ENCODE peak calls at places on chromosome 10, in six cellular contexts. T, F, A, S, O and K are unnamed samples.

GRCh38 chr10:43125274-43125845 is 12.9 kb upstream of the CSGALNACT2 start:
- DNase-seq in O (no peak), S (no peak), A (no peak), F (peak; percentile 8), T (no peak), K (no peak)

GRCh38 chr10:74333174-74333573 is 182.2 kb downstream of the ADK start:
- DNase-seq in A (no peak), O (no peak), S (no peak), T (no peak), F (no peak), K (peak; percentile 85)

GRCh38 chr10:103808784-103809183 is 46.6 kb downstream of the SH3PXD2A start:
- DNase-seq in S (no peak), F (no peak), O (no peak), T (no peak), A (no peak), K (no peak)

GRCh38 chr10:70330671-70331070 is 46.9 kb upstream of the NPFFR1 start:
- DNase-seq in A (no peak), O (no peak), F (no peak), S (no peak), T (no peak), K (no peak)

GRCh38 chr10:44968101-44968886 is 8.7 kb downstream of the RASSF4 start:
- DNase-seq in T (no peak), A (peak; percentile 43), F (no peak), S (peak; percentile 74), O (no peak), K (no peak)

GRCh38 chr10:33040436-33040835 is 82.4 kb upstream of the ITGB1 start:
- DNase-seq in F (no peak), S (no peak), A (no peak), O (no peak), T (no peak), K (no peak)

GRCh38 chr10:77939561-77940001 is 13.0 kb upstream of the DLG5 start:
- DNase-seq in A (no peak), O (no peak), S (peak; percentile 86), T (no peak), F (no peak), K (peak; percentile 76)

GRCh38 chr10:3820255-3820654 is 35.2 kb upstream of the KLF6 start:
- DNase-seq in A (peak; percentile 90), T (no peak), F (no peak), O (no peak), S (peak; percentile 62), K (no peak)

GRCh38 chr10:124004372-124004928 is 88.9 kb downstream of the CHST15 start:
- DNase-seq in F (no peak), S (no peak), O (no peak), A (no peak), T (no peak), K (no peak)

GRCh38 chr10:17257466-17258321 is 29.7 kb downstream of the VIM start:
- DNase-seq in O (no peak), A (peak; percentile 79), T (peak; percentile 67), F (peak; percentile 42), S (peak; percentile 82), K (peak; percentile 78)

GRCh38 chr10:13839430-13839986 is 252.7 kb downstream of the PRPF18 start:
- DNase-seq in S (peak; percentile 95), F (no peak), T (no peak), O (no peak), A (peak; percentile 93), K (peak; percentile 93)

GRCh38 chr10:34107623-34108516 is 707.2 kb downstream of the PARD3 start:
- DNase-seq in T (no peak), F (no peak), A (no peak), S (no peak), O (no peak), K (no peak)

GRCh38 chr10:18368681-18369080 is 228.5 kb downstream of the CACNB2 start:
- DNase-seq in S (peak; percentile 11), F (no peak), T (no peak), A (peak; percentile 14), O (no peak), K (peak; percentile 77)

GRCh38 chr10:54613162-54613561 is 187.9 kb downstream of the PCDH15 start:
- DNase-seq in S (no peak), F (no peak), O (no peak), T (no peak), A (no peak), K (no peak)

GRCh38 chr10:79188154-79188763 is 119.5 kb downstream of the ZMIZ1 start:
- DNase-seq in A (peak; percentile 15), F (no peak), S (no peak), T (no peak), O (no peak), K (no peak)

GRCh38 chr10:126640391-126640790 is 30.1 kb downstream of the C10orf90 start:
- DNase-seq in A (no peak), F (no peak), O (no peak), T (no peak), S (peak; percentile 51), K (no peak)

GRCh38 chr10:118373786-118374185 is 31.7 kb upstream of the FAM204A start:
- DNase-seq in T (no peak), A (peak; percentile 53), O (no peak), F (no peak), S (peak; percentile 42), K (peak; percentile 69)

DNA sequence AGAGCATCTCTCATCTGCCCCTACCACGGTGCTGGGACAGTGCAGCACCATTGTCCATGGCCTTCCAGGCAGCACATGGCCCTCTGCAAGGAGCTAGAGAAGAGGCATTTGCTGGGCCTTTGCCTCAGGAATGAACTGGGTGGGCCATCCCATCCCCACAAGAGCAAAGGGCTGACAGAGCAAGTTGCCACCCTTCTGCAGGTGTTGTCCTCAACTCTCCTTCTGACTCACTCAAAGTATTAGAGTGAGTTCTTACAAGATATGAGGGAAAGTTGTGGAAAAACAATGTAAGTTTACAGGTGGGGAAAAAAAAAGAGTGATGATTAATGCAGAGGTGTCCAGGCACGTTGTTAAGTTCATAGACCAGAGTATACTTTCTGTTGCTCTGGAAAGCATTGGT is 261.2 kb downstream of the SKIDA1 start:
- DNase-seq in F (no peak), O (no peak), S (no peak), T (no peak), A (peak; percentile 81), K (no peak)
- H3K14ac ChIP-seq in F (no peak overlapping the region), O (no peak overlapping the region), S (peak overlapping the region; percentile 3), T (no peak overlapping the region), A (peak overlapping the region; percentile 54), K (no peak overlapping the region)

GRCh38 chr10:102777696-102778530 is 34.2 kb downstream of the WBP1L start:
- DNase-seq in S (no peak), A (peak; percentile 92), T (no peak), F (peak; percentile 71), O (no peak), K (no peak)

GRCh38 chr10:102776779-102777417 is 33.1 kb downstream of the WBP1L start:
- DNase-seq in T (peak; percentile 56), S (peak; percentile 99), O (peak; percentile 43), A (peak; percentile 89), F (peak; percentile 83), K (peak; percentile 98)

GRCh38 chr10:102773986-102774385 is 30.2 kb downstream of the WBP1L start:
- DNase-seq in F (no peak), A (no peak), T (no peak), S (peak; percentile 81), O (no peak), K (peak; percentile 23)

GRCh38 chr10:102775201-102775972 is 31.6 kb downstream of the WBP1L start:
- DNase-seq in O (no peak), T (no peak), F (no peak), A (no peak), S (peak; percentile 53), K (peak; percentile 15)

DNA sequence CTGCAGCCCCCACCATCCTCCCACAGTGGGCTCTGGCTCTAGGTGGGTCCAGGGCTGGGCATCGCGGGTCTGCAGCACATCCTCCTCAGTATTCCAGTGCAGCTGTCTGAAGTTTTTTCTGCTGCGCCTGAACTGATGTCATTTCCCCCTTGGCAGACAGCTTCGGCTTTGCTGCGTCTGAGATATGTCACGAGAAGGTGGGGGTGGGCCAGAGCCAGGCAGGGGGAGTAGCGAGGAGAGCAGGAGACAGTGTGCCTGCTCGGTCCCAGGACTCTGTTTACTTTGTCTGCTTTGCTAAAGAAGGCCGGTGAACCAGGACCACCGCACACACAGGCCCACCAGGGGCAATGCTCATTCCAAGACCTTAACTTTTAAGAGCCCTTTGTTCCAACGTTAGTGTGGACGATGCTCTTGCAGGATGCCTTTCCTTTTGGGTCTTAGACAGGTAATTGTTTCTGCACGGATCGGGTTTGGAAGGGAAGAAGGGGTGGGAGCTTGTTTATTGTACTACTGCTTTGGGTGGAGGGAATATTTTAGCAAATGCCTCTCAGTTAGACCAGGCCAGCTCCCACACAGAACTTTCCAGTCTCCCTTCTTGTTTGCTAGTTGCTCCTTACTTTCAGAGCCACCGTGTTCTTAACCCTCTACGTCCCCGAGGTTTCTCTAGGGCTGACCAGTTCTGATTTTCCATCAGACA is 32.4 kb downstream of the WBP1L start:
- DNase-seq in O (no peak), A (peak; percentile 46), S (peak; percentile 97), T (no peak), F (peak; percentile 43), K (peak; percentile 91)
- H2BK5ac ChIP-seq in O (peak overlapping the region; percentile 15), A (peak overlapping the region; percentile 97), S (peak overlapping the region; percentile 94), T (no peak overlapping the region), F (no peak overlapping the region), K (peak overlapping the region; percentile 73)

DNA sequence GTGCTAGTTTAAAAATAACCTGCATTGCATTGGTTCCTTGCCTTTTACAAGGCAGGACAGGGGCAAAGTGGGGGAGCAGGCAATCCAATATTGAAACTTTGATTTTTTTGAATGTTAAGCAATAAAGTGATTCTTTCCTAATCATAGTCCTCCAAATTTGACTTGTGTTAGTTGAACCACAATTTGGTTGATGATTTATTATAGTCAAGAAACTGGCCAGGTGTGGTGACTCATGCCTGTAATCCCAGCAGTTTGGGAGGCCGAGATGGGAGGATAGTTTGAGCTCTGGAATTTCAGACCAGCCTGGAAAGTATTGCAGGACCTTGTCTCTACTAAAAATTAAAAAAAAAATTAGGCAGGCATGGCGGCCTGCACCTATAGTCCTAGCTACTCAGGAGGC is 27.9 kb upstream of the ABLIM1 start:
- DNase-seq in A (peak; percentile 63), O (no peak), F (no peak), T (no peak), S (no peak), K (no peak)
- H3K14ac ChIP-seq in A (no peak overlapping the region), O (no peak overlapping the region), F (no peak overlapping the region), T (no peak overlapping the region), S (no peak overlapping the region), K (no peak overlapping the region)

GRCh38 chr10:21285742-21286311 is 239.7 kb downstream of the SKIDA1 start:
- DNase-seq in A (no peak), F (no peak), O (no peak), T (no peak), S (no peak), K (peak; percentile 21)
- H2BK5ac ChIP-seq in A (peak overlapping the region; percentile 12), F (no peak overlapping the region), O (peak overlapping the region; percentile 72), T (no peak overlapping the region), S (no peak overlapping the region), K (no peak overlapping the region)